ENCODE peak calls at places on chromosomes 1 and 21, in six cellular contexts. J is trophoblast cell, X is H9, N is mesenchymal stem cell, F is IMR-90, H is H1. L is an unnamed sample.

GRCh38 chr1:1001057-1001630 is 1.2 kb upstream of the HES4 start:
- DNase-seq in N (no peak), H (no peak), J (no peak), X (peak; percentile 51), F (no peak), L (no peak)

GRCh38 chr1:204241050-204241449 is 27.3 kb upstream of the GOLT1A start:
- DNase-seq in X (no peak), N (no peak), F (peak; percentile 6), J (no peak), H (no peak), L (no peak)

GRCh38 chr1:67970088-67970487 is 80.3 kb downstream of the DIRAS3 start:
- DNase-seq in F (peak; percentile 90), J (no peak), X (no peak), N (no peak), H (no peak), L (no peak)

GRCh38 chr1:168484083-168484482 is 59.7 kb downstream of the XCL2 start:
- DNase-seq in H (no peak), F (no peak), N (no peak), X (no peak), J (no peak), L (no peak)

GRCh38 chr1:9652379-9653194 is 1.1 kb downstream of the PIK3CD start:
- DNase-seq in X (no peak), H (no peak), N (no peak), J (no peak), F (peak; percentile 15), L (no peak)

GRCh38 chr1:185152187-185152767 is 4.5 kb downstream of the TRMT1L start:
- DNase-seq in F (no peak), X (no peak), H (no peak), J (no peak), N (no peak), L (no peak)

GRCh38 chr1:63827411-63828321 is 53.8 kb downstream of the ROR1 start:
- DNase-seq in X (no peak), H (no peak), J (no peak), F (peak; percentile 25), N (peak; percentile 21), L (no peak)

GRCh38 chr1:67019600-67020136 is 34.3 kb downstream of the SLC35D1 start:
- DNase-seq in N (peak; percentile 54), X (peak; percentile 43), F (peak; percentile 81), J (no peak), H (no peak), L (no peak)

GRCh38 chr1:203682401-203683383 is 56.1 kb downstream of the ATP2B4 start:
- DNase-seq in H (no peak), J (no peak), F (peak; percentile 34), N (no peak), X (peak; percentile 47), L (no peak)

GRCh38 chr1:230832466-230832865 is 35.9 kb downstream of the C1orf198 start:
- DNase-seq in J (no peak), X (no peak), H (no peak), N (no peak), F (no peak), L (no peak)

GRCh38 chr1:154608522-154609294 is 722 bp upstream of the ADAR start:
- DNase-seq in X (peak; percentile 79), J (no peak), H (peak; percentile 73), F (peak; percentile 64), N (peak; percentile 81), L (peak; percentile 75)

GRCh38 chr1:12616709-12617373 is 1.2 kb downstream of the DHRS3 start:
- DNase-seq in X (no peak), H (no peak), J (peak; percentile 38), N (no peak), F (no peak), L (no peak)

GRCh38 chr21:45887121-45887611 is 94.4 kb upstream of the COL6A1 start:
- DNase-seq in H (no peak), X (no peak), J (no peak), N (peak; percentile 65), F (no peak), L (no peak)

GRCh38 chr21:34839070-34839820 is 170.5 kb downstream of the CLIC6 start:
- DNase-seq in H (no peak), X (no peak), J (no peak), N (no peak), F (no peak), L (no peak)

GRCh38 chr1:246417152-246417812 is 89.8 kb downstream of the SMYD3 start:
- DNase-seq in X (no peak), H (no peak), N (peak; percentile 42), J (no peak), F (peak; percentile 73), L (no peak)

GRCh38 chr1:116496380-116496779 is 74.4 kb downstream of the CD58 start:
- DNase-seq in N (no peak), H (no peak), F (peak; percentile 27), J (no peak), X (no peak), L (no peak)
- H3K4ac ChIP-seq in N (no peak overlapping the region), H (no peak overlapping the region), F (no peak overlapping the region), J (no peak overlapping the region), X (no peak overlapping the region), L (no peak overlapping the region)

GRCh38 chr1:51622455-51622913 is 5.6 kb downstream of the OSBPL9 start:
- DNase-seq in F (peak; percentile 80), J (peak; percentile 93), H (no peak), N (peak; percentile 65), X (peak; percentile 64), L (no peak)
- H3K27ac ChIP-seq in F (no peak overlapping the region), J (peak overlapping the region; percentile 83), H (no peak overlapping the region), N (no peak overlapping the region), X (no peak overlapping the region), L (no peak overlapping the region)

GRCh38 chr1:101278238-101278637 is 41.4 kb downstream of the S1PR1 start:
- DNase-seq in J (no peak), H (no peak), N (no peak), X (no peak), F (no peak), L (no peak)
- H2AFZ ChIP-seq in J (no peak overlapping the region), H (no peak overlapping the region), N (no peak overlapping the region), X (no peak overlapping the region), F (no peak overlapping the region), L (no peak overlapping the region)

GRCh38 chr1:8423134-8423701 is 105.3 kb downstream of the SLC45A1 start:
- DNase-seq in J (no peak), F (no peak), X (no peak), H (peak; percentile 65), N (peak; percentile 53), L (no peak)
- H3K4ac ChIP-seq in J (peak overlapping the region; percentile 96), F (peak overlapping the region; percentile 95), X (no peak overlapping the region), H (no peak overlapping the region), N (peak overlapping the region; percentile 49), L (no peak overlapping the region)

DNA sequence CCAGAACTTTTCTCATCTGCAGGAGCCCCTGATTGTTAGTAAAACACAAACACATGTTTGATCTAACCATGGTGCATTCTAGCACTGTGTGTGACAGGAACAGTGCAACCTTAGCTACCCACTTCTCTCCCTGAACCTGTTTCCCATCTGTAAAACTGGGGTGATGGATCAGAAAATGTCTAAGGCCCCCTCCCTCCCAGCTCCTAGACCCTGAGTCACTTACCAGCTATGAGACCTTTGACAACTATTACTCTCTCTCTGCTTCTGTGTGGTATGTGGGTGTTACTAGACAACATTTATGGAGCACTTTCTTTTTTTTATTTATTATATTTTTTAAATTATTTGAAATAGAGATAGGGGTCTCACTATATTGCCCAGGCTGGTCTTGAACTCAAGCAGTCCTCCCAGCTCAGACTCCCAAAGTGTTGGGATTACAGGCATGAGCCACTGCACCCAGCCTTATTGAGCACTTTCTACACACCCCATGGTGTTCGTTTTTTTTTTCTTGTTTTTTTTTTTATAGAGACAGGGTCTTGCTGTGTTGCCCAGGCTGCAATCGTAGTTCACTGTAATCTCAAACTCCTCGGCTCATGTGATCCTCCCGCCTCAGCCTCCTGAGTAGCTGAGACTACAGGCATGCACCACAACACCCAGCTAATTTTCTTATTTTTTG is 2.6 kb downstream of the INPP5B start:
- DNase-seq in X (no peak), N (peak; percentile 21), H (no peak), J (no peak), F (peak; percentile 59), L (no peak)
- H3K27ac ChIP-seq in X (no peak overlapping the region), N (peak overlapping the region; percentile 49), H (no peak overlapping the region), J (no peak overlapping the region), F (no peak overlapping the region), L (no peak overlapping the region)

GRCh38 chr1:115068780-115069179 is 20.5 kb downstream of the TSPAN2 start:
- DNase-seq in N (no peak), X (no peak), H (no peak), J (no peak), F (no peak), L (no peak)
- H2AFZ ChIP-seq in N (no peak overlapping the region), X (no peak overlapping the region), H (no peak overlapping the region), J (no peak overlapping the region), F (no peak overlapping the region), L (no peak overlapping the region)

DNA sequence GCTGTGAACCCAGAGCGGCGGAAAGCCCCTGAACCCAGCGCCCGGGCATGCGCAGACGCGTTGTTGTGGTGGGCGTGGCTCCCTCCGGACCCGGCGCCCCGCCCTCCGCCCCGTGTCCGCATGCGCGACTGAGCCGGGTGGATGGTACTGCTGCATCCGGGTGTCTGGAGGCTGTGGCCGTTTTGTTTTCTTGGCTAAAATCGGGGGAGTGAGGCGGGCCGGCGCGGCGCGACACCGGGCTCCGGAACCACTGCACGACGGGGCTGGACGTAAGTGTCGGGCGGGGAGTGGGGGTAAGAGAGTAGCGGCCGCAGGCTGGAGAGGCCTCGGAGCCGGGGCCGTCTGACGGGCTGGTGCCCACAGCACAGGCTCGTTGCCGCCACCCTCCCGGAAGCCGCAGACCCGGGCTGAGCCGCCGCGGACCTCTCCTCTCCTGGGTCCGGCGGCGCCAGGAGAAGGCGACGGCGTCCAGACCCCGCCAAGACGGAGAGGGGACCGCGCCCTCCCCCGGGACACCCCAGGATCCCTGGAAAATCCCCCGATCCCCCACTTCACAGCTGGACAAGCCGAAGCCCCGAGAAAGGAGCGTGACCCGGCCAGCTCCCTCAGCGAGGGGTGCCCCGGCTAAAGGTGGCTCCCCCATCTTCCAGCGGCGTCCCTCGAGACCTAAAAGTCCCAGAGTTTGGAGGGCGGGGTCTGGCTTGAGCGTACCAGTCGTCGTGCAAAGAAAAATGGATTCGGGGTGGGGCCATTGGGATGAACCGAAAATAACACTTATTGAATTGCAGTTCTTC is at the start of gene TMEM50A:
- DNase-seq in F (peak; percentile 79), X (peak; percentile 92), N (peak; percentile 94), H (peak; percentile 96), J (peak; percentile 89), L (peak; percentile 93)
- H3K4ac ChIP-seq in F (peak within 1 kb of the TSS; percentile 84), X (no peak within 1 kb of the TSS), N (peak within 1 kb of the TSS; percentile 91), H (peak within 1 kb of the TSS; percentile 53), J (peak within 1 kb of the TSS; percentile 53), L (no peak within 1 kb of the TSS)